ENCODE peak calls at places on chromosomes 12 and 14, in eight cellular contexts. K, M, E, O, V, J, H and R are unnamed samples.

GRCh38 chr12:130452546-130452945 is 114.9 kb downstream of the PIWIL1 start:
- DNase-seq in O (no peak), J (no peak), M (no peak), E (no peak), V (no peak), K (no peak), H (no peak), R (no peak)

GRCh38 chr12:25495336-25496097 is 57.6 kb downstream of the LMNTD1 start:
- DNase-seq in K (no peak), J (peak), E (no peak), O (no peak), H (no peak), V (peak), M (no peak), R (no peak)

GRCh38 chr14:88904864-88905263 is 80.4 kb downstream of the TTC8 start:
- DNase-seq in J (no peak), M (no peak), H (no peak), O (no peak), E (no peak), V (peak), K (no peak), R (no peak)

GRCh38 chr12:53552346-53553327 is 45.4 kb upstream of the NPFF start:
- DNase-seq in K (no peak), H (no peak), E (no peak), O (no peak), V (no peak), J (no peak), M (no peak), R (no peak)

GRCh38 chr12:105738036-105738435 is 400.7 kb downstream of the NUAK1 start:
- DNase-seq in V (peak), M (peak), O (peak), E (no peak), K (peak), H (no peak), J (no peak), R (no peak)

GRCh38 chr12:109951751-109952150 is 44.4 kb downstream of the GIT2 start:
- DNase-seq in H (no peak), O (peak), V (peak), E (peak), J (peak), K (peak), M (no peak), R (no peak)

GRCh38 chr14:61655777-61656176 is 39.5 kb upstream of the HIF1A start:
- DNase-seq in E (no peak), V (no peak), O (no peak), K (no peak), J (no peak), H (no peak), M (no peak), R (no peak)

GRCh38 chr12:120853188-120853587 is 51.0 kb downstream of the SPPL3 start:
- DNase-seq in M (no peak), K (no peak), O (no peak), V (peak), E (no peak), J (peak), H (no peak), R (no peak)

GRCh38 chr12:124663206-124663605 is 95.8 kb upstream of the NCOR2 start:
- DNase-seq in V (no peak), H (no peak), J (no peak), O (no peak), E (no peak), M (peak), K (no peak), R (no peak)

GRCh38 chr14:22549981-22550670 is 38.9 kb downstream of the DAD1 start:
- DNase-seq in H (no peak), M (no peak), O (no peak), K (no peak), V (peak), E (no peak), J (peak), R (no peak)

GRCh38 chr14:105273062-105273461 is 24.7 kb downstream of the BTBD6 start:
- DNase-seq in J (peak), K (no peak), V (no peak), H (no peak), O (no peak), E (no peak), M (no peak), R (no peak)

GRCh38 chr12:71737204-71737603 is 17.5 kb upstream of the RAB21 start:
- DNase-seq in J (no peak), O (no peak), E (no peak), M (no peak), V (no peak), K (no peak), H (no peak), R (no peak)

GRCh38 chr12:1864456-1864855 is 44.1 kb downstream of the LRTM2 start:
- DNase-seq in V (no peak), M (no peak), H (no peak), E (no peak), O (no peak), K (no peak), J (no peak), R (peak)

GRCh38 chr12:26097046-26097878 is 27.6 kb downstream of the BHLHE41 start:
- DNase-seq in M (peak), H (no peak), K (peak), E (peak), O (peak), J (peak), V (peak), R (no peak)

GRCh38 chr12:96889273-96889933 is 17.7 kb upstream of the NEDD1 start:
- DNase-seq in H (no peak), V (peak), K (no peak), O (no peak), E (no peak), M (no peak), J (peak), R (no peak)

GRCh38 chr14:38481939-38482678 is 226.2 kb upstream of the CLEC14A start:
- DNase-seq in V (peak), O (no peak), H (no peak), E (no peak), M (no peak), J (peak), K (no peak), R (no peak)

GRCh38 chr12:63985456-63985855 is 141.0 kb downstream of the SRGAP1 start:
- DNase-seq in H (no peak), O (no peak), E (no peak), V (no peak), M (no peak), K (no peak), J (no peak), R (no peak)

GRCh38 chr14:95510804-95511203 is 5.6 kb downstream of the SYNE3 start:
- DNase-seq in E (no peak), O (no peak), M (no peak), J (no peak), V (no peak), K (no peak), H (no peak), R (peak)

GRCh38 chr12:89862511-89863331 is 154.1 kb upstream of the ATP2B1 start:
- DNase-seq in V (no peak), J (no peak), K (no peak), E (no peak), O (no peak), H (no peak), M (no peak), R (no peak)

GRCh38 chr12:120720234-120720968 is 5.2 kb upstream of the ACADS start:
- DNase-seq in M (no peak), K (no peak), E (peak), J (peak), H (no peak), O (no peak), V (peak), R (no peak)

GRCh38 chr12:120261951-120262851 is 3.3 kb downstream of the PXN start:
- DNase-seq in E (peak), M (no peak), H (no peak), V (no peak), K (no peak), J (peak), O (no peak), R (no peak)

GRCh38 chr14:56378474-56378873 is 201.1 kb upstream of the TMEM260 start:
- DNase-seq in K (no peak), O (no peak), J (peak), H (no peak), V (peak), M (no peak), E (no peak), R (no peak)

GRCh38 chr12:119208626-119209061 is 29.9 kb downstream of the HSPB8 start:
- DNase-seq in E (peak), O (peak), V (peak), H (peak), J (peak), M (peak), K (peak), R (peak)

GRCh38 chr12:98572010-98572409 is 21.5 kb upstream of the SLC25A3 start:
- DNase-seq in H (no peak), K (no peak), E (no peak), M (no peak), O (no peak), V (no peak), J (no peak), R (no peak)

GRCh38 chr12:10235761-10236631 is 23.3 kb downstream of the GABARAPL1 start:
- DNase-seq in O (no peak), V (peak), J (peak), E (no peak), M (no peak), H (no peak), K (no peak), R (no peak)

GRCh38 chr12:52708010-52708409 is 4.7 kb upstream of the KRT77 start:
- DNase-seq in V (no peak), K (no peak), H (no peak), M (no peak), J (no peak), E (no peak), O (no peak), R (no peak)

GRCh38 chr12:127411981-127412380 is 855.0 kb upstream of the TMEM132C start:
- DNase-seq in V (no peak), K (no peak), H (no peak), J (no peak), O (no peak), M (no peak), E (no peak), R (no peak)

GRCh38 chr12:4307593-4308333 is 13.2 kb upstream of the TIGAR start:
- DNase-seq in O (peak), M (peak), V (peak), J (peak), K (peak), E (peak), H (peak), R (no peak)

GRCh38 chr14:58631720-58632119 is 6.0 kb upstream of the DACT1 start:
- DNase-seq in M (no peak), K (no peak), H (no peak), V (no peak), O (no peak), E (no peak), J (no peak), R (no peak)

GRCh38 chr12:12467222-12467621 is 95.4 kb downstream of the DUSP16 start:
- DNase-seq in J (no peak), V (no peak), E (no peak), O (no peak), M (no peak), H (no peak), K (no peak), R (no peak)

GRCh38 chr14:97408937-97409860 is 612.0 kb downstream of the VRK1 start:
- DNase-seq in O (no peak), K (no peak), E (no peak), H (no peak), V (no peak), M (no peak), J (no peak), R (no peak)

GRCh38 chr12:795305-795704 is 42.9 kb downstream of the WNK1 start:
- DNase-seq in K (no peak), M (no peak), E (no peak), H (no peak), J (no peak), O (no peak), V (no peak), R (no peak)

DNA sequence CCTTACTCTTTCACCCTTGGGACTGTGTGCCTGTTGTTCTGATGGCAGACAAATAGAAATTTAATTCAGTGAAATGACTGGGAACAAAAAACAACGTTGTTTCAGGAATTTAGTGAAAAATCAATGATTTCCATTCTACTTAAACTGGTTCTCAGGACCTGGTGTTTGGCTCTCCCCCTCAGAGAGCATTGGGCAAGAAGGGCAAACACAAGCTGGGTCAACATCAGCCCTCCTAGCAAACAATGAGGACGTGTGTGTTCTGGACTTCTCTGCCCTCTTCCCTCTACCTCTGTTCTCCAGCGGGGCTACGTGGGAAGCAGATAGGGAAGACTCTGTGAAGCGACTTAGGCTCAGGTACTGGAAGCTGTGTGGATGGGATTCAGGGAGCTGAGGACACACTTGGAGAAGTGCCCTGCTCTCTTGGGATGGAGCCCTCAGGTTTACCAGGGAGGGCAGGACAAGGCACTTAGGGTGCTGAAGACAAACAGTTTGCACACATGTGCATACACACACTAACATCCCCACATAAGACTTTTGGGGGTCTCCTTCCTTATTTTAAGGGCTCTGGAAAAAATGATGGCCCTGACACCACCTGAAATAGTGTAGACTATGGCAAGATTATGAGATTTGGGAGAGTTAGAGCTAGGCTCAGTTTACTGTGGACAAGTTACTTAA is 7.6 kb upstream of the SERPINA1 start:
- DNase-seq in V (no peak), O (no peak), E (no peak), M (no peak), J (no peak), K (no peak), H (no peak), R (peak)
- H3K27ac ChIP-seq in V (no peak), O (no peak), E (no peak), M (no peak), J (no peak), K (no peak), H (no peak), R (no peak)

DNA sequence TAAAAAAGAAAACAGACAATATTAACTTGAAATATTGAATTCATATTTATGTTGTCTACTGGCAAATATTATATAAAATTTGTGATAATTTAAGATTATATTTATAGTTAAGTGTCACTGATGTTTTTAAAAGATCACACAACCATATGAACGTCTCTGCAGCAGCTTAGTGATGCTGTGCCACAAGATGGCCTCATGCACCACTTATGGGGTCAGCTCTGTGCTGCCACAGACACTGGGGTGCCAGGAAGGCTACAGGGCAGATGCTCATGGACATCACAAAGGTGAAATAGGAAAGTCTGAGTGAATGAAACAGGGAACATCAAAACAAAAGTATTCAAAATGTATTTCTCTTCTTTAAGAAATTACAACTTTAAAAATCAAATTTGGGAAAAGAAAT is 13.1 kb downstream of the ATXN3 start:
- DNase-seq in E (no peak), J (no peak), V (no peak), H (no peak), K (no peak), O (no peak), M (no peak), R (no peak)
- TF ChIP-seq CTCF in E (no peak), J (peak), V (peak), H (no peak), K (no peak), O (peak), M (no peak), R (no peak)

GRCh38 chr14:65102441-65103149 is at the start of gene MAX:
- DNase-seq in K (peak), O (peak), H (peak), E (peak), V (peak), M (peak), J (peak), R (peak)
- H3K4me3 ChIP-seq in K (peak), O (peak), H (peak), E (peak), V (peak), M (peak), J (peak), R (peak)

GRCh38 chr14:64700894-64701293 is 3.3 kb upstream of the PLEKHG3 start:
- DNase-seq in O (no peak), V (no peak), M (no peak), K (no peak), E (no peak), J (no peak), H (no peak), R (peak)

GRCh38 chr14:64700290-64700689 is 3.9 kb upstream of the PLEKHG3 start:
- DNase-seq in E (peak), J (no peak), O (no peak), M (no peak), K (no peak), H (no peak), V (no peak), R (peak)

GRCh38 chr14:64696355-64696844 is 7.8 kb upstream of the PLEKHG3 start:
- DNase-seq in E (no peak), J (no peak), K (no peak), V (no peak), O (no peak), H (no peak), M (no peak), R (peak)

GRCh38 chr14:64701660-64702059 is 2.6 kb upstream of the PLEKHG3 start:
- DNase-seq in M (no peak), K (no peak), E (peak), H (no peak), V (no peak), O (no peak), J (peak), R (peak)

GRCh38 chr14:64698899-64699298 is 5.3 kb upstream of the PLEKHG3 start:
- DNase-seq in M (no peak), E (peak), O (no peak), H (no peak), K (no peak), J (peak), V (no peak), R (peak)
- H3K27ac ChIP-seq in M (no peak), E (no peak), O (no peak), H (no peak), K (no peak), J (no peak), V (no peak), R (no peak)

GRCh38 chr14:60064491-60065072 is 27.1 kb upstream of the PCNX4 start:
- DNase-seq in J (peak), O (no peak), K (no peak), E (no peak), M (no peak), V (peak), H (no peak), R (no peak)
- TF ChIP-seq CTCF in J (peak), O (peak), K (peak), E (peak), M (peak), V (peak), H (peak), R (peak)

GRCh38 chr12:122319312-122319638 is 53.0 kb upstream of the VPS33A start:
- DNase-seq in J (no peak), V (no peak), M (no peak), H (no peak), E (no peak), K (no peak), O (no peak), R (no peak)
- H3K4me3 ChIP-seq in J (no peak), V (no peak), M (no peak), H (no peak), E (no peak), K (no peak), O (no peak), R (peak)

DNA sequence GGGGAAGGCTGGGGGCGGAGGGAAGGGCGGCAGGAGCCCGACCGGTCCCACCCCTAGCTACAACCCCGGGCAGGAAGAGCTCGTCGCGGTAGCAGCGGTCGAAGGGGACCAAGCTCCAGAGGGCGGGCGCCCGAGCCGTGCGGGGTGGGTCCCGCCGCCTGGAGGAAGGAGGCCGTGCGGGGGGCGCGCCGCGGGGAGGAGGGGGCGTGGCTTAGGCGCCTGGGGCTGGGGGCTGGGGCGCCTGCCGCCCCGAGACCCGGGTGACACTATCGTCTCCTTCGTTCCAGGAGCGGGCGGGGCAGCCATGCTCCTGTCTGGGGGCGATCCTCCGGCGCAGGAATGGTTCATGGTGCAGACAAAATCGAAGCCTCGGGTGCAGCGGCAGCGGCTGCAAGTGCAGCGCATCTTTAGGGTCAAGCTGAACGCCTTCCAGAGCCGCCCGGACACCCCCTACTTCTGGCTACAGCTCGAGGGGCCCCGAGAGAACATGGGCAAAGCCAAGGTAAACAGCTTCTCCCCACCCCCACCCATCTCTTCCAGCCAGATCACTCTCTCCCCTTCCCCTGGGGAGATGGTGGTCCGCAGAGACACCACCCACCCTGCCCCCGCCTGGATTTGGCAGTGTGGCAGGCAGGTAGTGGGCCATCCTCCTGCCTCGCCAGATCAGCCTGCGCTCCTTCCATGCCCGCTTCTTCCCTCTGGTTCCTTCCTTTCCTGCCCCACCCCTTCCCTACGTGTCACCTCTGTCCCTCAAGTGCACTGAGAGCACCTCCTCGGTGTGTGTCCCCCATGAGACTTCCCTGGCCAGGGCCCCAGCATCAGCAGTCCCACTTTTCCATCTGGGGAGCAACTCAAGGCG is at the start of gene NYNRIN:
- DNase-seq in J (no peak), K (peak), M (no peak), E (peak), V (peak), H (no peak), O (peak), R (no peak)
- H3K27ac ChIP-seq in J (no peak), K (peak), M (peak), E (peak), V (peak), H (peak), O (peak), R (peak)

DNA sequence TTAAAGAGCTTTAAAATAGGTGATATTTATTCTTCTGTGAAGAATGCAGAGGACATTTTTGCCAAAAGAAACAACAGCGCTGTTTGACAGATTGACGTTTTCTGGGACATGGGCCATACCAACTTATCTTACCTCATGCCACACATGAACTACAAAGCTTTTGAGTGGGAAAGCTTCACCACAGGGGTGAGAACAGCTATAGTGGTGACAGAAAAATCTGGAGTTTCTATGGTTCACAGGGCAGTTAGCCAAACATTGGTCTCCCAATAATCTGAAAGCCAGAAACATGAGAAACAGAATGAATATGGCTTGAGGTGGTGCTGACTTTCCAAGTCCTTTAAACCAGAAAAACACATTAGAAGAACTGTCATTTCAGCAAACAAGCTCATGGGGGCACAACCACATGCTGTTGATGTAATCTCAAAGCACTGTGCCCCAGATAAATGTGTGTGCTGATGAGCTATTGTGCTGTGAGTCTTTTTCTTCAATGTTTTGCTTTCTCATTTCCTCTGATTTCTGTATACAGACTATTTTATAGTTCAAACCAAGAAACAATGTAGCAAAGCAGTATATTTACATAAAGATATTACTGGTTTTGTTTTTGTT is 905.4 kb downstream of the SLC16A7 start:
- DNase-seq in O (no peak), E (no peak), K (no peak), J (peak), M (no peak), H (no peak), V (no peak), R (no peak)
- TF ChIP-seq CTCF in O (no peak), E (no peak), K (no peak), J (peak), M (no peak), H (no peak), V (no peak), R (no peak)